ENCODE peak calls at places on chromosomes 3 and 15, in eight cellular contexts. E is ovary; O is mucosa of gallbladder; Z is ACHN; C is KG1; R is activated T-helper 9 cell treated with anti-CD3 and anti-CD28 coated beads, Interleukin-2, amount 50 U/mL, for 16 hours; S is smooth muscle cell of the brain vasculature; J is Right ventricle myocardium superior. M is an unnamed sample.

GRCh38 chr3:70608434-70608833 is 296.0 kb upstream of the MDFIC2 start:
- DNase-seq in E (no peak), O (no peak), Z (no peak), C (no peak), R (no peak), S (no peak), J (no peak), M (no peak)

GRCh38 chr15:63495343-63495742 is 9.1 kb upstream of the USP3 start:
- DNase-seq in E (no peak), O (no peak), Z (no peak), C (no peak), R (no peak), S (no peak), J (no peak), M (no peak)

GRCh38 chr15:63986751-63987341 is 59.4 kb downstream of the DAPK2 start:
- DNase-seq in E (no peak), O (no peak), Z (no peak), C (peak), R (no peak), S (no peak), J (peak), M (no peak)

GRCh38 chr15:72168131-72168825 is 29.3 kb downstream of the GRAMD2A start:
- DNase-seq in E (no peak), O (no peak), Z (no peak), C (peak), R (no peak), S (peak), J (peak), M (no peak)

GRCh38 chr3:13109516-13109915 is 36.3 kb upstream of the IQSEC1 start:
- DNase-seq in E (no peak), O (no peak), Z (no peak), C (no peak), R (no peak), S (no peak), J (no peak), M (no peak)

GRCh38 chr15:96253137-96253747 is 77.3 kb upstream of the NR2F2 start:
- DNase-seq in E (no peak), O (no peak), Z (no peak), C (no peak), R (no peak), S (no peak), J (no peak), M (no peak)

GRCh38 chr3:126493731-126494130 is 18.0 kb upstream of the ZXDC start:
- DNase-seq in E (no peak), O (no peak), Z (no peak), C (no peak), R (no peak), S (no peak), J (peak), M (no peak)

GRCh38 chr3:138694287-138695007 is 85.9 kb downstream of the FAIM start:
- DNase-seq in E (no peak), O (no peak), Z (peak), C (no peak), R (no peak), S (peak), J (no peak), M (no peak)

GRCh38 chr3:133301194-133301593 is 98.7 kb upstream of the BFSP2 start:
- DNase-seq in E (no peak), O (no peak), Z (peak), C (no peak), R (no peak), S (peak), J (no peak), M (no peak)

GRCh38 chr3:12588039-12588673 is 31.3 kb downstream of the MKRN2 start:
- DNase-seq in E (no peak), O (no peak), Z (no peak), C (no peak), R (no peak), S (no peak), J (no peak), M (no peak)

GRCh38 chr15:68734352-68734751 is 86.3 kb downstream of the ANP32A start:
- DNase-seq in E (no peak), O (no peak), Z (no peak), C (no peak), R (no peak), S (no peak), J (no peak), M (no peak)

GRCh38 chr3:39113291-39113690 is 5.8 kb downstream of the TTC21A start:
- DNase-seq in E (no peak), O (no peak), Z (no peak), C (no peak), R (no peak), S (no peak), J (no peak), M (no peak)

GRCh38 chr15:31360843-31361763 is 34.5 kb downstream of the KLF13 start:
- DNase-seq in E (no peak), O (peak), Z (no peak), C (peak), R (no peak), S (no peak), J (peak), M (peak)

GRCh38 chr15:89898628-89899302 is 5.0 kb upstream of the AP3S2 start:
- DNase-seq in E (no peak), O (peak), Z (peak), C (peak), R (peak), S (no peak), J (no peak), M (peak)

GRCh38 chr3:60399295-60399694 is 852.0 kb downstream of the FHIT start:
- DNase-seq in E (no peak), O (no peak), Z (no peak), C (no peak), R (no peak), S (no peak), J (no peak), M (no peak)

GRCh38 chr3:40975711-40976121 is 223.6 kb upstream of the CTNNB1 start:
- DNase-seq in E (no peak), O (no peak), Z (no peak), C (no peak), R (no peak), S (no peak), J (no peak), M (no peak)

GRCh38 chr3:58635371-58636285 is 30.9 kb downstream of the FAM3D start:
- DNase-seq in E (no peak), O (no peak), Z (no peak), C (no peak), R (no peak), S (no peak), J (no peak), M (no peak)

GRCh38 chr3:126081618-126082333 is 2.1 kb downstream of the SLC41A3 start:
- DNase-seq in E (no peak), O (peak), Z (peak), C (no peak), R (no peak), S (no peak), J (no peak), M (no peak)

GRCh38 chr3:60289356-60289935 is 961.8 kb downstream of the FHIT start:
- DNase-seq in E (no peak), O (no peak), Z (no peak), C (no peak), R (no peak), S (no peak), J (no peak), M (no peak)

GRCh38 chr3:20658491-20658890 is 472.5 kb upstream of the SGO1 start:
- DNase-seq in E (no peak), O (no peak), Z (no peak), C (no peak), R (no peak), S (no peak), J (no peak), M (no peak)

GRCh38 chr15:99283739-99284138 is 32.5 kb downstream of the LRRC28 start:
- DNase-seq in E (no peak), O (no peak), Z (no peak), C (no peak), R (no peak), S (no peak), J (no peak), M (no peak)

GRCh38 chr15:90174140-90174891 is 26.8 kb upstream of the SEMA4B start:
- DNase-seq in E (peak), O (peak), Z (no peak), C (no peak), R (no peak), S (peak), J (peak), M (no peak)

GRCh38 chr3:57383838-57384237 is 91.4 kb upstream of the ASB14 start:
- DNase-seq in E (no peak), O (no peak), Z (no peak), C (no peak), R (no peak), S (no peak), J (no peak), M (no peak)

GRCh38 chr15:33722005-33722672 is 246.2 kb upstream of the CHRM5 start:
- DNase-seq in E (no peak), O (no peak), Z (peak), C (no peak), R (no peak), S (no peak), J (no peak), M (no peak)

GRCh38 chr3:122903171-122903570 is 108.3 kb downstream of the SLC49A4 start:
- DNase-seq in E (no peak), O (no peak), Z (no peak), C (no peak), R (no peak), S (no peak), J (no peak), M (no peak)

GRCh38 chr15:90557651-90558084 is 27.9 kb downstream of the CRTC3 start:
- DNase-seq in E (peak), O (peak), Z (no peak), C (no peak), R (no peak), S (no peak), J (peak), M (no peak)

GRCh38 chr15:62988701-62989100 is 53.8 kb upstream of the TPM1 start:
- DNase-seq in E (no peak), O (no peak), Z (no peak), C (no peak), R (no peak), S (no peak), J (no peak), M (no peak)

GRCh38 chr15:50227076-50227475 is 38.5 kb downstream of the HDC start:
- DNase-seq in E (no peak), O (no peak), Z (peak), C (no peak), R (no peak), S (no peak), J (no peak), M (no peak)

GRCh38 chr3:66432767-66433521 is 67.9 kb downstream of the LRIG1 start:
- DNase-seq in E (no peak), O (no peak), Z (no peak), C (no peak), R (no peak), S (no peak), J (no peak), M (no peak)

GRCh38 chr15:59307164-59307535 is 65.5 kb downstream of the MYO1E start:
- DNase-seq in E (no peak), O (no peak), Z (no peak), C (no peak), R (no peak), S (no peak), J (no peak), M (no peak)

GRCh38 chr3:119175869-119176756 is 2.7 kb downstream of the UPK1B start:
- DNase-seq in E (no peak), O (peak), Z (no peak), C (no peak), R (no peak), S (no peak), J (no peak), M (no peak)

GRCh38 chr15:78840661-78841060 is 29.4 kb upstream of the ADAMTS7 start:
- DNase-seq in E (no peak), O (no peak), Z (no peak), C (no peak), R (no peak), S (no peak), J (peak), M (no peak)

GRCh38 chr3:127031046-127031810 is 48.3 kb downstream of the PLXNA1 start:
- DNase-seq in E (no peak), O (no peak), Z (no peak), C (no peak), R (no peak), S (no peak), J (no peak), M (no peak)

GRCh38 chr3:128269796-128270195 is 116.5 kb downstream of the EEFSEC start:
- DNase-seq in E (no peak), O (no peak), Z (no peak), C (no peak), R (no peak), S (no peak), J (no peak), M (no peak)

GRCh38 chr15:31145271-31145911 is 43.9 kb upstream of the TRPM1 start:
- DNase-seq in E (no peak), O (no peak), Z (peak), C (no peak), R (no peak), S (no peak), J (no peak), M (no peak)

GRCh38 chr3:113847664-113848461 is 9.3 kb downstream of the GRAMD1C start:
- DNase-seq in E (no peak), O (no peak), Z (no peak), C (no peak), R (no peak), S (no peak), J (no peak), M (no peak)